ENCODE peak calls at places on chromosome 14, in six cellular contexts. One of them, this sample, is unnamed.
A peak's percentile ranks its signal among the peaks of the same experiment; 100 is the strongest.

GRCh38 chr14:89578048-89578619 is 161.1 kb upstream of the FOXN3 start:
- DNase-seq in Panc1: no peak
- DNase-seq in K562: no peak
- DNase-seq in HCT116: no peak
- DNase-seq in GM12878: no peak
- DNase-seq in SK-N-SH: no peak
- DNase-seq in this sample: no peak

GRCh38 chr14:100894416-100894815 is 9.1 kb downstream of the RTL1 start:
- DNase-seq in HCT116: no peak
- DNase-seq in GM12878: no peak
- DNase-seq in K562: no peak
- DNase-seq in Panc1: no peak
- DNase-seq in SK-N-SH: no peak
- DNase-seq in this sample: no peak

GRCh38 chr14:99415496-99416281 is 65.0 kb downstream of the SETD3 start:
- DNase-seq in SK-N-SH: peak; percentile 77
- DNase-seq in GM12878: peak; percentile 55
- DNase-seq in HCT116: peak; percentile 69
- DNase-seq in Panc1: peak; percentile 56
- DNase-seq in K562: peak; percentile 81
- DNase-seq in this sample: peak; percentile 82

GRCh38 chr14:24298892-24299254 is 707 bp downstream of the DHRS1 start:
- DNase-seq in SK-N-SH: no peak
- DNase-seq in K562: peak; percentile 28
- DNase-seq in HCT116: peak; percentile 24
- DNase-seq in Panc1: no peak
- DNase-seq in GM12878: no peak
- DNase-seq in this sample: peak; percentile 82

GRCh38 chr14:91716999-91717398 is 14.9 kb downstream of the CATSPERB start:
- DNase-seq in K562: no peak
- DNase-seq in HCT116: no peak
- DNase-seq in Panc1: no peak
- DNase-seq in GM12878: no peak
- DNase-seq in SK-N-SH: no peak
- DNase-seq in this sample: no peak

GRCh38 chr14:24177928-24178327 is 6.0 kb downstream of the REC8 start:
- DNase-seq in Panc1: no peak
- DNase-seq in GM12878: no peak
- DNase-seq in SK-N-SH: no peak
- DNase-seq in K562: no peak
- DNase-seq in HCT116: no peak
- DNase-seq in this sample: no peak

GRCh38 chr14:65492277-65492676 is 79.7 kb downstream of the FUT8 start:
- DNase-seq in SK-N-SH: no peak
- DNase-seq in K562: no peak
- DNase-seq in GM12878: no peak
- DNase-seq in HCT116: no peak
- DNase-seq in Panc1: no peak
- DNase-seq in this sample: no peak

GRCh38 chr14:99684356-99684952 is 356 bp downstream of the CYP46A1 start:
- DNase-seq in Panc1: no peak
- DNase-seq in HCT116: no peak
- DNase-seq in K562: no peak
- DNase-seq in GM12878: no peak
- DNase-seq in SK-N-SH: no peak
- DNase-seq in this sample: no peak

GRCh38 chr14:75022655-75023054 is 19.9 kb downstream of the EIF2B2 start:
- DNase-seq in Panc1: no peak
- DNase-seq in HCT116: no peak
- DNase-seq in SK-N-SH: peak; percentile 49
- DNase-seq in K562: peak; percentile 19
- DNase-seq in GM12878: no peak
- DNase-seq in this sample: peak; percentile 40

GRCh38 chr14:77979666-77980351 is 179.9 kb downstream of the ADCK1 start:
- DNase-seq in GM12878: no peak
- DNase-seq in K562: peak; percentile 55
- DNase-seq in SK-N-SH: peak; percentile 44
- DNase-seq in Panc1: no peak
- DNase-seq in HCT116: no peak
- DNase-seq in this sample: peak; percentile 13

GRCh38 chr14:94446126-94446525 is 6.5 kb downstream of the SERPINA11 start:
- DNase-seq in K562: no peak
- DNase-seq in SK-N-SH: no peak
- DNase-seq in GM12878: no peak
- DNase-seq in Panc1: no peak
- DNase-seq in HCT116: no peak
- DNase-seq in this sample: no peak

GRCh38 chr14:42130809-42131208 is 524.1 kb downstream of the LRFN5 start:
- DNase-seq in GM12878: no peak
- DNase-seq in Panc1: no peak
- DNase-seq in HCT116: no peak
- DNase-seq in SK-N-SH: no peak
- DNase-seq in K562: no peak
- DNase-seq in this sample: no peak

GRCh38 chr14:50943943-50944646 is at the start of gene PYGL:
- DNase-seq in Panc1: no peak
- DNase-seq in K562: peak; percentile 71
- DNase-seq in HCT116: peak; percentile 43
- DNase-seq in GM12878: no peak
- DNase-seq in SK-N-SH: peak; percentile 84
- DNase-seq in this sample: peak; percentile 55

GRCh38 chr14:79051009-79051710 is 881.0 kb downstream of the NRXN3 start:
- DNase-seq in K562: no peak
- DNase-seq in GM12878: no peak
- DNase-seq in Panc1: no peak
- DNase-seq in SK-N-SH: no peak
- DNase-seq in HCT116: no peak
- DNase-seq in this sample: no peak

GRCh38 chr14:74882103-74882920 is 596 bp downstream of the DLST start:
- DNase-seq in GM12878: no peak
- DNase-seq in Panc1: no peak
- DNase-seq in SK-N-SH: peak; percentile 29
- DNase-seq in HCT116: no peak
- DNase-seq in K562: peak; percentile 61
- DNase-seq in this sample: no peak

GRCh38 chr14:89417469-89418225 is 614 bp upstream of the FOXN3 start:
- DNase-seq in GM12878: peak; percentile 57
- DNase-seq in K562: peak; percentile 17
- DNase-seq in SK-N-SH: peak; percentile 61
- DNase-seq in HCT116: peak; percentile 54
- DNase-seq in Panc1: no peak
- DNase-seq in this sample: peak; percentile 74

GRCh38 chr14:24246765-24247212 is 4.4 kb upstream of the TINF2 start:
- DNase-seq in K562: no peak
- DNase-seq in GM12878: peak; percentile 68
- DNase-seq in SK-N-SH: no peak
- DNase-seq in HCT116: no peak
- DNase-seq in Panc1: no peak
- DNase-seq in this sample: no peak

GRCh38 chr14:72888202-72888601 is 5.7 kb downstream of the DPF3 start:
- DNase-seq in HCT116: no peak
- DNase-seq in GM12878: no peak
- DNase-seq in SK-N-SH: no peak
- DNase-seq in K562: no peak
- DNase-seq in Panc1: no peak
- DNase-seq in this sample: no peak

GRCh38 chr14:35696119-35696518 is 113.0 kb downstream of the RALGAPA1 start:
- DNase-seq in HCT116: no peak
- DNase-seq in Panc1: no peak
- DNase-seq in SK-N-SH: no peak
- DNase-seq in K562: no peak
- DNase-seq in GM12878: no peak
- DNase-seq in this sample: no peak

GRCh38 chr14:24052656-24053547 is 1.1 kb downstream of the CARMIL3 start:
- DNase-seq in GM12878: no peak
- DNase-seq in HCT116: no peak
- DNase-seq in K562: peak; percentile 15
- DNase-seq in Panc1: no peak
- DNase-seq in SK-N-SH: no peak
- DNase-seq in this sample: no peak

GRCh38 chr14:105853089-105853906 is 326.9 kb downstream of the TMEM121 start:
- DNase-seq in SK-N-SH: peak; percentile 87
- DNase-seq in HCT116: no peak
- DNase-seq in Panc1: no peak
- DNase-seq in GM12878: peak; percentile 79
- DNase-seq in K562: no peak
- DNase-seq in this sample: no peak

GRCh38 chr14:70642313-70643235 is 858 bp downstream of the TTC9 start:
- DNase-seq in GM12878: no peak
- DNase-seq in SK-N-SH: peak; percentile 77
- DNase-seq in HCT116: no peak
- DNase-seq in Panc1: no peak
- DNase-seq in K562: no peak
- DNase-seq in this sample: no peak

GRCh38 chr14:61365667-61366194 is 44.4 kb downstream of the PRKCH start:
- DNase-seq in GM12878: no peak
- DNase-seq in SK-N-SH: no peak
- DNase-seq in K562: no peak
- DNase-seq in HCT116: no peak
- DNase-seq in Panc1: no peak
- DNase-seq in this sample: no peak
- TF ChIP-seq REST in GM12878: no peak
- TF ChIP-seq REST in SK-N-SH: no peak
- TF ChIP-seq REST in K562: no peak
- TF ChIP-seq REST in HCT116: no peak
- TF ChIP-seq REST in Panc1: no peak
- TF ChIP-seq REST in this sample: no peak

GRCh38 chr14:92917956-92918355 is 5.0 kb upstream of the CHGA start:
- DNase-seq in GM12878: no peak
- DNase-seq in Panc1: no peak
- DNase-seq in SK-N-SH: no peak
- DNase-seq in K562: no peak
- DNase-seq in HCT116: no peak
- DNase-seq in this sample: no peak

GRCh38 chr14:92916201-92916600 is 6.7 kb upstream of the CHGA start:
- DNase-seq in SK-N-SH: no peak
- DNase-seq in Panc1: no peak
- DNase-seq in K562: no peak
- DNase-seq in HCT116: no peak
- DNase-seq in GM12878: no peak
- DNase-seq in this sample: no peak

GRCh38 chr14:92914087-92914656 is 8.8 kb upstream of the CHGA start:
- DNase-seq in Panc1: no peak
- DNase-seq in K562: peak; percentile 62
- DNase-seq in SK-N-SH: no peak
- DNase-seq in HCT116: no peak
- DNase-seq in GM12878: no peak
- DNase-seq in this sample: peak; percentile 40

GRCh38 chr14:92920001-92920400 is 2.9 kb upstream of the CHGA start:
- DNase-seq in SK-N-SH: no peak
- DNase-seq in GM12878: no peak
- DNase-seq in HCT116: no peak
- DNase-seq in K562: no peak
- DNase-seq in Panc1: no peak
- DNase-seq in this sample: no peak

DNA sequence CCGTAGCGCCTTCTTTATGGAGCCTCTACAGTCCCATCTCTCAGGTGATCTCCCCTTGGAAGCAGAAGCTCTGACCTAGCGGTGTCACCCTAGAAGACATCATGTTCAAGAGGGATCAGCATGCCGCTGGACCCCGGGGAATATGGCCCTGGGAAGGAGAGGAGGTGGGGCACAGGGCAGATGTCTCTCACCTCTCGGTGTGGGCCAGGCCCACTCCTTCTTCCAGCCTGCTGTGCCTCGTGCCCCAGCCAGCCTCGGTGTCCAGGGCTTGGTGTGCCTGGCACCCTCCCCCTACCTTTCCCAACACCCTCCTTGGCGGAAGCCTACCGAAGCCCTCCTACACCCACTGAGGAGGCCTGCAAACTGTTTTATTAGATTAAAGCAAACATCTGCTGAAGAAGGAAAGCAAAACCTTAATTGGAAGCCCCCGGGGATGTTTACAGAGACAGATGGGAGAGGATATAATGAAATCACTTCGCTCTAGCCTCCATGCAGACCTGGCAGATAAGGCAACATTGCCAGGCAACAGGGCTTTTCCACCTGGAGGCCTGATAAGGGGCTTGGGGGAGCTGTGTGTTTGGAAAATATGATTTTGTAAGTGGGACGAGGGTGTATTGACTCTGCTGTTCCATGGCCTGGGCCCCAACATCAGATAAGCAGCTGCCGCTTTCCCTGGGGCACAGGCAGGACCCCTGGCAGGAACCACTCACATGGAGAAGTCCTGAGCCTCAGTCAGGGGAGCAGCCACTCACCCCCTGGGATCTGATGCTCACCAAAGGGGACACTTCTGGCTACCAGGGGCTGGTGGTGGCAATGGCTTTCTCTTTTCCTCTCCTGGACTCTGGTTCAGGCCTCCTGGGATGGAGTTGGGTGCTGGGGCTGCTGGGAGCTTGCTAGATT is 5.7 kb upstream of the CHGA start:
- DNase-seq in SK-N-SH: peak; percentile 91
- DNase-seq in Panc1: no peak
- DNase-seq in K562: no peak
- DNase-seq in GM12878: no peak
- DNase-seq in HCT116: no peak
- DNase-seq in this sample: no peak
- TF ChIP-seq SIN3A in SK-N-SH: no peak
- TF ChIP-seq SIN3A in Panc1: no peak
- TF ChIP-seq SIN3A in K562: no peak
- TF ChIP-seq SIN3A in GM12878: no peak
- TF ChIP-seq SIN3A in HCT116: no peak
- TF ChIP-seq SIN3A in this sample: no peak

DNA sequence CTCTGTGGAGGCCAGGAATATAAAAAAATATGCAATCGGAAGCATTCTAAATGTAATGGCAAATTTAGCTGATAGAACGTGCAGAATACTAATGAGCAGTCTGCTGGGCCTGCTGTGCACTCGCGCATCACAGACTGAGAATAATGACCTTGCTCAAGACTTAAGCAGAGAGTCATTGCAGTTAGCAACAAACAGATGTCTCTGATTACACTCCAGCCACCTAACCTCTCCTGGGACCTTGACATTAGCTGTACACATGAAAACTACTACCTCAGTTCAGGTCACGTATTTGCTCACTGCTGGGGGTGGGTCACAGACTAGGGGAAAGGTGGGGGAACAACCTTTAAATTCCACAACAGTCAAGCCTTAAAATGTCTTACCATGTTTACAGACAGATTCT is 269.2 kb upstream of the DAAM1 start:
- DNase-seq in HCT116: no peak
- DNase-seq in SK-N-SH: no peak
- DNase-seq in Panc1: no peak
- DNase-seq in GM12878: peak; percentile 26
- DNase-seq in K562: no peak
- DNase-seq in this sample: no peak
- TF ChIP-seq REST in HCT116: no peak
- TF ChIP-seq REST in SK-N-SH: no peak
- TF ChIP-seq REST in Panc1: no peak
- TF ChIP-seq REST in GM12878: no peak
- TF ChIP-seq REST in K562: no peak
- TF ChIP-seq REST in this sample: no peak

DNA sequence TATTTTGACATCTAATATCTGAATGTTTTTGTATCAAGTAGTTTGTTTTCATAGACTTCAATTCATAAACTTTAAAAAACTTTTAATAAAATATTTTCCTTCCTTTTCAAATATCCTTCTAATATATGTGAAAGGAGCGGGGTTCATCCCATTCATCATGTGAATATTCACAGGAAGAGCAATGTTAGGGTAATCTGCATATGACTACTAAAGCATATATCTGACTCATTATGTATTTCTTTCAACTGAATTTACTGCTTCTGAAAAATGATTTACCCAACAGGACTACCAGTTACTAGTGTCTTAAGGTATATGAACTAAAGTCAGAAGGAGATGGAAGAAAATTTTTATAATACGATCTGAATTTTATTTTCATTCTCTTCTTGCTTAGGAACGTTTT is 30.5 kb downstream of the DHRS7 start:
- DNase-seq in SK-N-SH: no peak
- DNase-seq in K562: no peak
- DNase-seq in HCT116: no peak
- DNase-seq in GM12878: no peak
- DNase-seq in Panc1: no peak
- DNase-seq in this sample: no peak
- TF ChIP-seq SIN3A in SK-N-SH: no peak
- TF ChIP-seq SIN3A in K562: no peak
- TF ChIP-seq SIN3A in HCT116: no peak
- TF ChIP-seq SIN3A in GM12878: no peak
- TF ChIP-seq SIN3A in Panc1: no peak
- TF ChIP-seq SIN3A in this sample: no peak